ENCODE peak calls at places on chromosomes 4 and X, in eight cellular contexts. One of them, this sample, is unnamed.

GRCh38 chr4:101807351-101807750 is 16.8 kb downstream of the BANK1 start:
- DNase-seq in GM12878: no peak
- DNase-seq in ovary: no peak
- DNase-seq in coronary artery: no peak
- DNase-seq in ascending aorta: no peak
- DNase-seq in uterus: no peak
- DNase-seq in suprapubic skin: no peak
- DNase-seq in upper lobe of left lung: no peak
- DNase-seq in this sample: peak

GRCh38 chr4:70080205-70080604 is 30.0 kb downstream of the HTN1 start:
- DNase-seq in uterus: no peak
- DNase-seq in suprapubic skin: no peak
- DNase-seq in coronary artery: no peak
- DNase-seq in GM12878: no peak
- DNase-seq in ovary: no peak
- DNase-seq in ascending aorta: no peak
- DNase-seq in upper lobe of left lung: no peak
- DNase-seq in this sample: no peak

GRCh38 chr4:52477191-52477590 is 181.9 kb downstream of the USP46 start:
- DNase-seq in ascending aorta: no peak
- DNase-seq in suprapubic skin: no peak
- DNase-seq in upper lobe of left lung: no peak
- DNase-seq in ovary: no peak
- DNase-seq in uterus: no peak
- DNase-seq in coronary artery: no peak
- DNase-seq in GM12878: no peak
- DNase-seq in this sample: no peak

GRCh38 chrX:49910344-49910743 is 12.1 kb upstream of the CLCN5 start:
- DNase-seq in ascending aorta: no peak
- DNase-seq in coronary artery: no peak
- DNase-seq in upper lobe of left lung: no peak
- DNase-seq in ovary: no peak
- DNase-seq in uterus: no peak
- DNase-seq in suprapubic skin: no peak
- DNase-seq in GM12878: no peak
- DNase-seq in this sample: no peak

GRCh38 chrX:47556045-47556623 is 4.9 kb upstream of the ARAF start:
- DNase-seq in upper lobe of left lung: peak
- DNase-seq in coronary artery: peak
- DNase-seq in GM12878: peak
- DNase-seq in ascending aorta: peak
- DNase-seq in suprapubic skin: peak
- DNase-seq in ovary: peak
- DNase-seq in uterus: peak
- DNase-seq in this sample: peak

GRCh38 chr4:114729339-114729738 is 130.7 kb downstream of the UGT8 start:
- DNase-seq in GM12878: no peak
- DNase-seq in coronary artery: no peak
- DNase-seq in ovary: no peak
- DNase-seq in ascending aorta: no peak
- DNase-seq in uterus: no peak
- DNase-seq in upper lobe of left lung: peak
- DNase-seq in suprapubic skin: no peak
- DNase-seq in this sample: no peak

GRCh38 chr4:175770555-175770954 is 41.5 kb downstream of the GPM6A start:
- DNase-seq in ascending aorta: no peak
- DNase-seq in suprapubic skin: no peak
- DNase-seq in coronary artery: no peak
- DNase-seq in GM12878: no peak
- DNase-seq in uterus: no peak
- DNase-seq in ovary: no peak
- DNase-seq in upper lobe of left lung: no peak
- DNase-seq in this sample: no peak

GRCh38 chrX:31572396-31572795 is 500.6 kb upstream of the FTHL17 start:
- DNase-seq in ovary: no peak
- DNase-seq in ascending aorta: no peak
- DNase-seq in suprapubic skin: no peak
- DNase-seq in upper lobe of left lung: no peak
- DNase-seq in GM12878: no peak
- DNase-seq in coronary artery: no peak
- DNase-seq in uterus: no peak
- DNase-seq in this sample: no peak

GRCh38 chr4:104394409-104394813 is 100.3 kb downstream of the CXXC4 start:
- DNase-seq in suprapubic skin: no peak
- DNase-seq in GM12878: no peak
- DNase-seq in coronary artery: no peak
- DNase-seq in ascending aorta: no peak
- DNase-seq in ovary: no peak
- DNase-seq in uterus: no peak
- DNase-seq in upper lobe of left lung: no peak
- DNase-seq in this sample: peak

GRCh38 chr4:34676390-34676789 is 1567.9 kb downstream of the ARAP2 start:
- DNase-seq in ovary: no peak
- DNase-seq in coronary artery: no peak
- DNase-seq in suprapubic skin: no peak
- DNase-seq in upper lobe of left lung: no peak
- DNase-seq in GM12878: no peak
- DNase-seq in ascending aorta: no peak
- DNase-seq in uterus: no peak
- DNase-seq in this sample: no peak

GRCh38 chr4:23920716-23921446 is 31.0 kb upstream of the PPARGC1A start:
- DNase-seq in uterus: no peak
- DNase-seq in ascending aorta: no peak
- DNase-seq in coronary artery: no peak
- DNase-seq in upper lobe of left lung: no peak
- DNase-seq in ovary: no peak
- DNase-seq in suprapubic skin: no peak
- DNase-seq in GM12878: no peak
- DNase-seq in this sample: no peak

GRCh38 chr4:23921993-23922392 is 32.1 kb upstream of the PPARGC1A start:
- DNase-seq in uterus: no peak
- DNase-seq in GM12878: no peak
- DNase-seq in suprapubic skin: no peak
- DNase-seq in ovary: no peak
- DNase-seq in coronary artery: no peak
- DNase-seq in ascending aorta: no peak
- DNase-seq in upper lobe of left lung: no peak
- DNase-seq in this sample: no peak

GRCh38 chr4:23922535-23923115 is 32.8 kb upstream of the PPARGC1A start:
- DNase-seq in GM12878: no peak
- DNase-seq in coronary artery: no peak
- DNase-seq in suprapubic skin: no peak
- DNase-seq in ovary: no peak
- DNase-seq in ascending aorta: no peak
- DNase-seq in upper lobe of left lung: no peak
- DNase-seq in uterus: no peak
- DNase-seq in this sample: no peak

GRCh38 chr4:23920296-23920695 is 30.4 kb upstream of the PPARGC1A start:
- DNase-seq in upper lobe of left lung: no peak
- DNase-seq in suprapubic skin: no peak
- DNase-seq in ascending aorta: no peak
- DNase-seq in GM12878: no peak
- DNase-seq in uterus: no peak
- DNase-seq in coronary artery: no peak
- DNase-seq in ovary: no peak
- DNase-seq in this sample: no peak

GRCh38 chr4:23921447-23921845 is 31.6 kb upstream of the PPARGC1A start:
- DNase-seq in suprapubic skin: no peak
- DNase-seq in ovary: no peak
- DNase-seq in coronary artery: no peak
- DNase-seq in GM12878: no peak
- DNase-seq in ascending aorta: no peak
- DNase-seq in upper lobe of left lung: no peak
- DNase-seq in uterus: no peak
- DNase-seq in this sample: no peak
- H3K27ac ChIP-seq in suprapubic skin: peak
- H3K27ac ChIP-seq in ovary: no peak
- H3K27ac ChIP-seq in coronary artery: no peak
- H3K27ac ChIP-seq in GM12878: no peak
- H3K27ac ChIP-seq in ascending aorta: no peak
- H3K27ac ChIP-seq in upper lobe of left lung: no peak
- H3K27ac ChIP-seq in uterus: no peak
- H3K27ac ChIP-seq in this sample: no peak

GRCh38 chrX:103913356-103914020 is 48.9 kb upstream of the TMSB15B start:
- DNase-seq in GM12878: no peak
- DNase-seq in ascending aorta: no peak
- DNase-seq in upper lobe of left lung: no peak
- DNase-seq in coronary artery: no peak
- DNase-seq in suprapubic skin: no peak
- DNase-seq in uterus: no peak
- DNase-seq in ovary: no peak
- DNase-seq in this sample: no peak

GRCh38 chrX:103918050-103918449 is 44.4 kb upstream of the TMSB15B start:
- DNase-seq in upper lobe of left lung: no peak
- DNase-seq in coronary artery: no peak
- DNase-seq in GM12878: no peak
- DNase-seq in ascending aorta: peak
- DNase-seq in ovary: peak
- DNase-seq in suprapubic skin: no peak
- DNase-seq in uterus: peak
- DNase-seq in this sample: peak

GRCh38 chrX:103918584-103919335 is 43.7 kb upstream of the TMSB15B start:
- DNase-seq in GM12878: no peak
- DNase-seq in uterus: peak
- DNase-seq in ovary: peak
- DNase-seq in coronary artery: peak
- DNase-seq in ascending aorta: peak
- DNase-seq in upper lobe of left lung: peak
- DNase-seq in suprapubic skin: peak
- DNase-seq in this sample: peak

DNA sequence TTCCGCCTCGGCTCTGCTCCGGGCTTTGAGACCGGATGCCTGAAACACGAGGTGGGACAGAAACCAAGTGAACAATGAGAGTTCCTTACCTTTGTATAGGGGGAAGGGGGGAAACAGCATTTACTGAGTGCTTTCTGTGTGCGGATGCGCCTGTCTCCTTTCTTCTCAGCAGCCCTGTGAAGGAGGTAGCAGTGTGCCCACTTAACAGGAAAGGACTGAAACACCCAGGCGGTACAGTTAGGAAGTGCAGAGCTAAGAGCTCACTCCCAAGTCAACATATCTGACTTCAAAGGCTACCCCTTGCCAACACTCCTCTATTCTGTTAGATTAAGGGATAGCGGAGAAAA is 43.1 kb upstream of the TMSB15B start:
- DNase-seq in ascending aorta: no peak
- DNase-seq in coronary artery: no peak
- DNase-seq in upper lobe of left lung: no peak
- DNase-seq in suprapubic skin: no peak
- DNase-seq in GM12878: no peak
- DNase-seq in ovary: no peak
- DNase-seq in uterus: no peak
- DNase-seq in this sample: no peak
- H3K27ac ChIP-seq in ascending aorta: peak
- H3K27ac ChIP-seq in coronary artery: peak
- H3K27ac ChIP-seq in upper lobe of left lung: peak
- H3K27ac ChIP-seq in suprapubic skin: peak
- H3K27ac ChIP-seq in GM12878: peak
- H3K27ac ChIP-seq in ovary: peak
- H3K27ac ChIP-seq in uterus: peak
- H3K27ac ChIP-seq in this sample: peak

GRCh38 chr4:1295405-1296055 is 5.8 kb downstream of the MAEA start:
- DNase-seq in ascending aorta: no peak
- DNase-seq in coronary artery: no peak
- DNase-seq in suprapubic skin: no peak
- DNase-seq in uterus: no peak
- DNase-seq in ovary: no peak
- DNase-seq in GM12878: no peak
- DNase-seq in upper lobe of left lung: peak
- DNase-seq in this sample: no peak

GRCh38 chr4:1294891-1295290 is 5.2 kb downstream of the MAEA start:
- DNase-seq in uterus: no peak
- DNase-seq in ovary: no peak
- DNase-seq in ascending aorta: no peak
- DNase-seq in coronary artery: no peak
- DNase-seq in upper lobe of left lung: peak
- DNase-seq in GM12878: no peak
- DNase-seq in suprapubic skin: no peak
- DNase-seq in this sample: no peak

GRCh38 chr4:1294424-1294823 is 4.7 kb downstream of the MAEA start:
- DNase-seq in suprapubic skin: no peak
- DNase-seq in ovary: no peak
- DNase-seq in coronary artery: no peak
- DNase-seq in GM12878: no peak
- DNase-seq in ascending aorta: no peak
- DNase-seq in uterus: no peak
- DNase-seq in upper lobe of left lung: peak
- DNase-seq in this sample: no peak

GRCh38 chr4:1293531-1293941 is 3.8 kb downstream of the MAEA start:
- DNase-seq in uterus: no peak
- DNase-seq in ovary: no peak
- DNase-seq in upper lobe of left lung: no peak
- DNase-seq in GM12878: peak
- DNase-seq in ascending aorta: no peak
- DNase-seq in coronary artery: no peak
- DNase-seq in suprapubic skin: no peak
- DNase-seq in this sample: no peak

DNA sequence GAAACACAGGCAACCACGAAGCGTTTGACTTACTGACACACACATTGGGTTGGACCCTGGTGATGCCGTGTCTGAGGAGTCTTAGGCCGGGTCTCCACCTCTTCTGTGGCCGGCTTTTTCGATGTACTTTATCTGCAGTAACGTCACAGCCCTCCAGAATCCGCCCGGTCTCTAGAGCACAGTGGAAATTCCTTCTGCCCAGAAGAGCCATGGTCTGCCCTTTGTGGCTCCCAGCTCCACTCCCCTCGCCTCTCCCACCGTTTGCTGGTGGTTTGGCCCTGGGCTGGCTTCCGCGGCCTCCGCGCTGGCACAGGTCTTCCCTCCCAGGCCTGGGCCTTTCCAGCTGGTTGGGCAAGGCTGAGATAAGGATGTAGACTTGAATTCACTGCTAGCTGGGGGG is 4.3 kb downstream of the MAEA start:
- DNase-seq in coronary artery: no peak
- DNase-seq in ovary: peak
- DNase-seq in uterus: no peak
- DNase-seq in ascending aorta: no peak
- DNase-seq in upper lobe of left lung: peak
- DNase-seq in GM12878: no peak
- DNase-seq in suprapubic skin: no peak
- DNase-seq in this sample: peak
- H3K27ac ChIP-seq in coronary artery: peak
- H3K27ac ChIP-seq in ovary: no peak
- H3K27ac ChIP-seq in uterus: no peak
- H3K27ac ChIP-seq in ascending aorta: no peak
- H3K27ac ChIP-seq in upper lobe of left lung: no peak
- H3K27ac ChIP-seq in GM12878: no peak
- H3K27ac ChIP-seq in suprapubic skin: no peak
- H3K27ac ChIP-seq in this sample: no peak

DNA sequence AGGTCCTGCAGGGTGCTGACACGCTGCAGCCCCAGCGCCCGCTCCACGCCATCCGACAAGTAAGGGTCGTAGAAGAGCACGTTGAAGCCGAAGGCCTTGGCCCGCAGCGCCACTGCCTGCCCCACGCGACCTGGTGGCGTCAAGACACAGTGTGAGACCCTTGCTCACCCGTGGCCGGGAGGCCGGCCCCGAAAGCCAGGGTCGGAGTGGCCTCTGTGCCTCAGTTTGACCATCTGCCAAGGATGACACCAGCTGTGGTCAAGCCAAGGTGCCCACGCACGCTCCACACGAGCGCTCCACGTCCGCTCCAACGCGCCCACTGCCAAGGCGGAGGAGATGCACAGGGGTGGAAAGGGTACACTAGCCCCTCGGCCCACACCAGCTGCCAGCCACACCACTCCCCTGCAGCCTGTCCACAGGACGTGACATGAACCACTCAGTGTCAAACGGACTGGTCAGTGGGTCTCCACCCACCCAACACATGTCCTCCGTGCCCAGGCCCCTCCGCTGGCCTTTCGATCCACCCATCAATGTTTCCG is 32.8 kb downstream of the CTBP1 start:
- DNase-seq in ovary: no peak
- DNase-seq in upper lobe of left lung: peak
- DNase-seq in ascending aorta: no peak
- DNase-seq in suprapubic skin: no peak
- DNase-seq in coronary artery: no peak
- DNase-seq in uterus: no peak
- DNase-seq in GM12878: no peak
- DNase-seq in this sample: no peak
- H3K27ac ChIP-seq in ovary: no peak
- H3K27ac ChIP-seq in upper lobe of left lung: peak
- H3K27ac ChIP-seq in ascending aorta: no peak
- H3K27ac ChIP-seq in suprapubic skin: no peak
- H3K27ac ChIP-seq in coronary artery: no peak
- H3K27ac ChIP-seq in uterus: no peak
- H3K27ac ChIP-seq in GM12878: peak
- H3K27ac ChIP-seq in this sample: no peak

This sample was measured in thyroid gland.